ENCODE peak calls at places on chromosomes 4 and X, in six cellular contexts. V is right atrium auricular region, N is BJ, J is nephron progenitor cell, D is heart right ventricle, G is GM13977. E is an unnamed sample.
A peak's percentile ranks its signal among the peaks of the same experiment; 100 is the strongest.

GRCh38 chr4:156328882-156329281 is 375.2 kb upstream of the CTSO start:
- DNase-seq in V (no peak), N (no peak), J (no peak), D (no peak), G (no peak), E (no peak)

GRCh38 chr4:46955601-46956000 is 37.8 kb downstream of the GABRA4 start:
- DNase-seq in V (no peak), N (no peak), J (no peak), D (no peak), G (no peak), E (no peak)

GRCh38 chr4:47531954-47532321 is 46.9 kb downstream of the ATP10D start:
- DNase-seq in V (no peak), N (no peak), J (no peak), D (no peak), G (no peak), E (no peak)

GRCh38 chr4:106329027-106329618 is 12.8 kb downstream of the AIMP1 start:
- DNase-seq in V (no peak), N (no peak), J (no peak), D (no peak), G (no peak), E (no peak)

GRCh38 chrX:72381439-72382198 is 75.9 kb upstream of the CITED1 start:
- DNase-seq in V (no peak), N (no peak), J (no peak), D (no peak), G (no peak), E (no peak)

GRCh38 chr4:110610620-110610939 is 12.3 kb downstream of the PITX2 start:
- DNase-seq in V (no peak), N (no peak), J (no peak), D (no peak), G (no peak), E (no peak)

GRCh38 chr4:81789741-81790402 is 318.2 kb upstream of the RASGEF1B start:
- DNase-seq in V (no peak), N (no peak), J (no peak), D (no peak), G (no peak), E (no peak)

GRCh38 chr4:177554966-177555574 is 112.8 kb upstream of the AGA start:
- DNase-seq in V (no peak), N (no peak), J (peak; percentile 39), D (peak; percentile 6), G (peak; percentile 58), E (no peak)

GRCh38 chrX:13110427-13111324 is 66.3 kb upstream of the FAM9C start:
- DNase-seq in V (peak; percentile 85), N (peak; percentile 71), J (no peak), D (peak; percentile 66), G (no peak), E (no peak)

GRCh38 chr4:174118171-174118570 is 165.3 kb downstream of the FBXO8 start:
- DNase-seq in V (no peak), N (no peak), J (no peak), D (no peak), G (no peak), E (no peak)

GRCh38 chr4:11111370-11111769 is 317.3 kb downstream of the HS3ST1 start:
- DNase-seq in V (no peak), N (no peak), J (no peak), D (no peak), G (no peak), E (no peak)

GRCh38 chr4:122826596-122827257 is at the start of gene FGF2:
- DNase-seq in V (peak; percentile 68), N (no peak), J (peak; percentile 79), D (peak; percentile 58), G (peak; percentile 68), E (peak; percentile 69)

GRCh38 chrX:10597871-10598270 is 22.5 kb downstream of the MID1 start:
- DNase-seq in V (no peak), N (no peak), J (no peak), D (no peak), G (no peak), E (no peak)

GRCh38 chr4:73922766-73923630 is 53.8 kb downstream of the CXCL1 start:
- DNase-seq in V (no peak), N (no peak), J (no peak), D (no peak), G (no peak), E (no peak)

GRCh38 chr4:76987153-76987562 is 37.6 kb downstream of the SEPTIN11 start:
- DNase-seq in V (no peak), N (peak; percentile 99), J (no peak), D (peak; percentile 28), G (no peak), E (no peak)

GRCh38 chrX:48575642-48576041 is 1.4 kb downstream of the RBM3 start:
- DNase-seq in V (no peak), N (no peak), J (no peak), D (no peak), G (no peak), E (no peak)

GRCh38 chr4:184856277-184856609 is 30.5 kb upstream of the ACSL1 start:
- DNase-seq in V (no peak), N (no peak), J (no peak), D (no peak), G (peak; percentile 40), E (no peak)

GRCh38 chr4:184988611-184989010 is 29.7 kb upstream of the HELT start:
- DNase-seq in V (no peak), N (no peak), J (no peak), D (no peak), G (no peak), E (no peak)

GRCh38 chrX:67734111-67734753 is 190.4 kb downstream of the AR start:
- DNase-seq in V (no peak), N (no peak), J (no peak), D (no peak), G (no peak), E (no peak)

GRCh38 chr4:113756005-113756410 is 5.5 kb downstream of the CAMK2D start:
- DNase-seq in V (no peak), N (no peak), J (no peak), D (no peak), G (peak; percentile 52), E (no peak)

GRCh38 chrX:22323541-22323940 is 50.8 kb downstream of the CBLL2 start:
- DNase-seq in V (no peak), N (no peak), J (no peak), D (no peak), G (no peak), E (no peak)

GRCh38 chrX:150581093-150581775 is 12.8 kb downstream of the MTM1 start:
- DNase-seq in V (no peak), N (peak; percentile 49), J (no peak), D (no peak), G (no peak), E (no peak)

GRCh38 chr4:148196168-148196567 is 246.0 kb downstream of the NR3C2 start:
- DNase-seq in V (no peak), N (no peak), J (no peak), D (no peak), G (no peak), E (no peak)

GRCh38 chr4:87073570-87074470 is 139.0 kb downstream of the AFF1 start:
- DNase-seq in V (no peak), N (no peak), J (no peak), D (no peak), G (peak; percentile 45), E (no peak)

GRCh38 chr4:126906466-126906865 is 726.3 kb upstream of the INTU start:
- DNase-seq in V (no peak), N (no peak), J (no peak), D (no peak), G (no peak), E (no peak)

GRCh38 chr4:163681208-163681821 is 186.8 kb downstream of the TMA16 start:
- DNase-seq in V (no peak), N (no peak), J (peak; percentile 19), D (peak; percentile 7), G (peak; percentile 56), E (no peak)

GRCh38 chr4:7928711-7929505 is 10.8 kb downstream of the AFAP1 start:
- DNase-seq in V (no peak), N (no peak), J (no peak), D (no peak), G (peak; percentile 38), E (no peak)
- TF ChIP-seq CTCF in V (peak; percentile 51), N (peak; percentile 39), J (no peak), D (peak; percentile 39), G (peak; percentile 35), E (no peak)

GRCh38 chr4:35151816-35152572 is 1092.3 kb downstream of the ARAP2 start:
- DNase-seq in V (no peak), N (no peak), J (peak; percentile 50), D (no peak), G (no peak), E (no peak)
- TF ChIP-seq CTCF in V (no peak), N (no peak), J (peak; percentile 48), D (no peak), G (peak; percentile 22), E (peak; percentile 61)

GRCh38 chr4:103634236-103634635 is 85.5 kb downstream of the TACR3 start:
- DNase-seq in V (no peak), N (no peak), J (no peak), D (no peak), G (no peak), E (no peak)
- TF ChIP-seq CTCF in V (no peak), N (no peak), J (no peak), D (no peak), G (no peak), E (no peak)

DNA sequence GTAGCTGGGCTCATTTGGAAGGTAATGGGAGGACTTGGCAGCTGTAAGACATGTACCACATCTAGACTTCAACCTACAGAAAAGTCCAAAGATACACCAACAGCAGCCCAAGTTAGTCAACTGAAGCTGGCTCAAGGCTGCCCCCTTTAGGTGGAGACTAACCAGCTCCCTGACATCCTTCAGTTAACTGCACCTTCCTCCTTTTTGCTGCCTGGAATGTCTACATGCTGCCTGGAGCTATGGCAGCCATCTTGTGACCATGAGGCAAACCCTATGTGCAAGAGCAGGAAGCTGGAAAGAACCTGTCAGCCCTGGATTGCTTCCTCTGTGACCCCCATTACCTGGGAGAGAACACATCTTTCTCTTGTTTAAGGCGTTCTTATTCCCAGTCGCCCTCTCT is 25.8 kb downstream of the ARSD start:
- DNase-seq in V (no peak), N (no peak), J (no peak), D (no peak), G (no peak), E (no peak)
- TF ChIP-seq CTCF in V (no peak), N (no peak), J (no peak), D (no peak), G (no peak), E (no peak)

GRCh38 chr4:32645653-32646052 is 1925.5 kb downstream of the PCDH7 start:
- DNase-seq in V (no peak), N (no peak), J (peak; percentile 2), D (no peak), G (no peak), E (no peak)
- TF ChIP-seq CTCF in V (no peak), N (no peak), J (no peak), D (no peak), G (no peak), E (no peak)

GRCh38 chr4:118969359-118969758 is 80.7 kb downstream of the SYNPO2 start:
- DNase-seq in V (peak; percentile 74), N (no peak), J (peak; percentile 13), D (peak; percentile 63), G (no peak), E (no peak)
- TF ChIP-seq CTCF in V (peak; percentile 72), N (peak; percentile 70), J (peak; percentile 22), D (peak; percentile 79), G (peak; percentile 47), E (no peak)

E was measured in mesothelial cell of epicardium.